ENCODE peak calls at places on chromosomes 4 and X, in seven cellular contexts. One of them, this sample, is unnamed.

GRCh38 chrX:30935985-30936384 is 46.9 kb upstream of the TAB3 start:
- DNase-seq in colonic mucosa: peak; percentile 31
- DNase-seq in HepG2: peak; percentile 45
- DNase-seq in K562: peak; percentile 51
- DNase-seq in IMR-90: peak; percentile 3
- DNase-seq in fibroblast of lung: peak; percentile 4
- DNase-seq in neural progenitor cell: peak; percentile 24
- DNase-seq in this sample: no peak

GRCh38 chr4:153623491-153623890 is 60.6 kb upstream of the TLR2 start:
- DNase-seq in colonic mucosa: no peak
- DNase-seq in HepG2: no peak
- DNase-seq in K562: no peak
- DNase-seq in IMR-90: no peak
- DNase-seq in fibroblast of lung: no peak
- DNase-seq in neural progenitor cell: no peak
- DNase-seq in this sample: no peak

GRCh38 chrX:144801786-144802185 is 445.5 kb upstream of the SPANXN1 start:
- DNase-seq in colonic mucosa: no peak
- DNase-seq in HepG2: no peak
- DNase-seq in K562: no peak
- DNase-seq in IMR-90: no peak
- DNase-seq in fibroblast of lung: no peak
- DNase-seq in neural progenitor cell: no peak
- DNase-seq in this sample: no peak

GRCh38 chrX:13515181-13515930 is 54.0 kb upstream of the EGFL6 start:
- DNase-seq in colonic mucosa: no peak
- DNase-seq in HepG2: no peak
- DNase-seq in K562: no peak
- DNase-seq in IMR-90: no peak
- DNase-seq in fibroblast of lung: no peak
- DNase-seq in neural progenitor cell: no peak
- DNase-seq in this sample: no peak

GRCh38 chrX:9291666-9292065 is 173.2 kb upstream of the TBL1X start:
- DNase-seq in colonic mucosa: no peak
- DNase-seq in HepG2: no peak
- DNase-seq in K562: no peak
- DNase-seq in IMR-90: no peak
- DNase-seq in fibroblast of lung: no peak
- DNase-seq in neural progenitor cell: peak; percentile 77
- DNase-seq in this sample: no peak

GRCh38 chrX:51759055-51759454 is 15.8 kb downstream of the GSPT2 start:
- DNase-seq in colonic mucosa: no peak
- DNase-seq in HepG2: no peak
- DNase-seq in K562: no peak
- DNase-seq in IMR-90: no peak
- DNase-seq in fibroblast of lung: no peak
- DNase-seq in neural progenitor cell: no peak
- DNase-seq in this sample: no peak

GRCh38 chr4:16294455-16294854 is 68.2 kb upstream of the TAPT1 start:
- DNase-seq in colonic mucosa: no peak
- DNase-seq in HepG2: no peak
- DNase-seq in K562: no peak
- DNase-seq in IMR-90: peak; percentile 52
- DNase-seq in fibroblast of lung: no peak
- DNase-seq in neural progenitor cell: no peak
- DNase-seq in this sample: no peak

GRCh38 chr4:92091335-92091734 is 212.4 kb upstream of the GRID2 start:
- DNase-seq in colonic mucosa: no peak
- DNase-seq in HepG2: peak; percentile 21
- DNase-seq in K562: peak; percentile 25
- DNase-seq in IMR-90: no peak
- DNase-seq in fibroblast of lung: no peak
- DNase-seq in neural progenitor cell: peak; percentile 9
- DNase-seq in this sample: no peak

GRCh38 chr4:6768539-6768905 is 14.0 kb upstream of the KIAA0232 start:
- DNase-seq in colonic mucosa: peak; percentile 46
- DNase-seq in HepG2: no peak
- DNase-seq in K562: peak; percentile 50
- DNase-seq in IMR-90: peak; percentile 37
- DNase-seq in fibroblast of lung: peak; percentile 24
- DNase-seq in neural progenitor cell: no peak
- DNase-seq in this sample: no peak

GRCh38 chrX:23333842-23334535 is 660 bp upstream of the PTCHD1 start:
- DNase-seq in colonic mucosa: peak; percentile 23
- DNase-seq in HepG2: no peak
- DNase-seq in K562: no peak
- DNase-seq in IMR-90: no peak
- DNase-seq in fibroblast of lung: no peak
- DNase-seq in neural progenitor cell: peak; percentile 67
- DNase-seq in this sample: no peak

GRCh38 chrX:23332888-23333821 is 1.5 kb upstream of the PTCHD1 start:
- DNase-seq in colonic mucosa: no peak
- DNase-seq in HepG2: no peak
- DNase-seq in K562: no peak
- DNase-seq in IMR-90: no peak
- DNase-seq in fibroblast of lung: no peak
- DNase-seq in neural progenitor cell: peak; percentile 32
- DNase-seq in this sample: no peak

GRCh38 chrX:23332101-23332887 is 2.4 kb upstream of the PTCHD1 start:
- DNase-seq in colonic mucosa: no peak
- DNase-seq in HepG2: no peak
- DNase-seq in K562: no peak
- DNase-seq in IMR-90: no peak
- DNase-seq in fibroblast of lung: peak; percentile 0
- DNase-seq in neural progenitor cell: peak; percentile 29
- DNase-seq in this sample: no peak

GRCh38 chrX:23334536-23334870 is at the start of gene PTCHD1:
- DNase-seq in colonic mucosa: no peak
- DNase-seq in HepG2: no peak
- DNase-seq in K562: no peak
- DNase-seq in IMR-90: no peak
- DNase-seq in fibroblast of lung: no peak
- DNase-seq in neural progenitor cell: no peak
- DNase-seq in this sample: no peak

DNA sequence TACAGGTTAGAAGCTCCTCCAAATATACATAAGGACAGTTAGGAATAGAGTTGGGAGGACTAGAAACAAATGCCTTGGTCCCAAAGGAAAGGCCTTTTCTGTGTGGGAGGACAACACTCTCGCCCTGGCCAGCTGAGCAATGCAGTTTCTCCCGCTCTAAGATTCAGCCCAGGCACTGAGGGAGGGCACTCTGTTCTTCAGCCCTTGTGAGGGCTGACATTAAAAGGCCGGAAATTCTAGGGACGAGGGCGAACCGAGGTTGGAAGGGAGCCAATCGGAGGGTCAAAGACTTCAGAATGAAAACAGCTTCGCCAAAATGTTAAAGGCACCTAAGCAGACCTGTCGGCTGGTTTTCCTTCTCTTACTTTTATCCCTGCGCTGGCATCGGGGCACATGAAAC is 2.9 kb upstream of the PTCHD1 start:
- DNase-seq in colonic mucosa: no peak
- DNase-seq in HepG2: no peak
- DNase-seq in K562: no peak
- DNase-seq in IMR-90: no peak
- DNase-seq in fibroblast of lung: no peak
- DNase-seq in neural progenitor cell: peak; percentile 18
- DNase-seq in this sample: no peak
- H3K9ac ChIP-seq in colonic mucosa: no peak overlapping the region
- H3K9ac ChIP-seq in HepG2: no peak overlapping the region
- H3K9ac ChIP-seq in K562: no peak overlapping the region
- H3K9ac ChIP-seq in IMR-90: no peak overlapping the region
- H3K9ac ChIP-seq in fibroblast of lung: no peak overlapping the region
- H3K9ac ChIP-seq in neural progenitor cell: no peak overlapping the region
- H3K9ac ChIP-seq in this sample: no peak overlapping the region

DNA sequence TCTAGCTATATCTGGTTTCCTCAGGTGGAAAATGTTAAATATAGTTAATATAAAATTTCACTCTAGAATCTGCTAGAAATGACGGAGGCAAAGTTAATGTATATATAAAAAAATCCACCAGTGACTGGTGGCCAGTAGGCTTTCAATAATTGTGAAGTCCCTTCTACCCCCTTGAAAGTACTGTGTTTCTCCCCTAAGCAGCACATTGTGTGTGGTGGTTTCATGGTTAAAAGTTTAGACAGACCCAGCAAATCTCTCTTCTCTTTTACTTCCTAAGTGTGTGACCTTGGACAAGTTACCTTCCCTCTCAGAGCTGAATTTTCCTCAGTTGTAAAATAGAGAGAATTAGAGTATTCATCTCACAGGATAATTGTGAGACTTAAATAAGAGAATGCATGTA is 600 bp upstream of the HEPH start:
- DNase-seq in colonic mucosa: no peak
- DNase-seq in HepG2: no peak
- DNase-seq in K562: no peak
- DNase-seq in IMR-90: no peak
- DNase-seq in fibroblast of lung: no peak
- DNase-seq in neural progenitor cell: no peak
- DNase-seq in this sample: no peak
- H3K9ac ChIP-seq in colonic mucosa: no peak overlapping the region
- H3K9ac ChIP-seq in HepG2: no peak overlapping the region
- H3K9ac ChIP-seq in K562: peak overlapping the region; percentile 78
- H3K9ac ChIP-seq in IMR-90: no peak overlapping the region
- H3K9ac ChIP-seq in fibroblast of lung: no peak overlapping the region
- H3K9ac ChIP-seq in neural progenitor cell: no peak overlapping the region
- H3K9ac ChIP-seq in this sample: no peak overlapping the region

GRCh38 chrX:150575415-150575814 is 7.0 kb downstream of the MTM1 start:
- DNase-seq in colonic mucosa: peak; percentile 70
- DNase-seq in HepG2: no peak
- DNase-seq in K562: no peak
- DNase-seq in IMR-90: peak; percentile 33
- DNase-seq in fibroblast of lung: peak; percentile 12
- DNase-seq in neural progenitor cell: no peak
- DNase-seq in this sample: no peak

GRCh38 chrX:150572206-150572605 is 3.8 kb downstream of the MTM1 start:
- DNase-seq in colonic mucosa: peak; percentile 29
- DNase-seq in HepG2: no peak
- DNase-seq in K562: no peak
- DNase-seq in IMR-90: no peak
- DNase-seq in fibroblast of lung: no peak
- DNase-seq in neural progenitor cell: no peak
- DNase-seq in this sample: no peak

GRCh38 chrX:150573702-150574101 is 5.3 kb downstream of the MTM1 start:
- DNase-seq in colonic mucosa: peak; percentile 76
- DNase-seq in HepG2: no peak
- DNase-seq in K562: no peak
- DNase-seq in IMR-90: no peak
- DNase-seq in fibroblast of lung: no peak
- DNase-seq in neural progenitor cell: no peak
- DNase-seq in this sample: no peak

GRCh38 chrX:150577174-150577573 is 8.8 kb downstream of the MTM1 start:
- DNase-seq in colonic mucosa: peak; percentile 51
- DNase-seq in HepG2: peak; percentile 54
- DNase-seq in K562: no peak
- DNase-seq in IMR-90: no peak
- DNase-seq in fibroblast of lung: no peak
- DNase-seq in neural progenitor cell: no peak
- DNase-seq in this sample: no peak

DNA sequence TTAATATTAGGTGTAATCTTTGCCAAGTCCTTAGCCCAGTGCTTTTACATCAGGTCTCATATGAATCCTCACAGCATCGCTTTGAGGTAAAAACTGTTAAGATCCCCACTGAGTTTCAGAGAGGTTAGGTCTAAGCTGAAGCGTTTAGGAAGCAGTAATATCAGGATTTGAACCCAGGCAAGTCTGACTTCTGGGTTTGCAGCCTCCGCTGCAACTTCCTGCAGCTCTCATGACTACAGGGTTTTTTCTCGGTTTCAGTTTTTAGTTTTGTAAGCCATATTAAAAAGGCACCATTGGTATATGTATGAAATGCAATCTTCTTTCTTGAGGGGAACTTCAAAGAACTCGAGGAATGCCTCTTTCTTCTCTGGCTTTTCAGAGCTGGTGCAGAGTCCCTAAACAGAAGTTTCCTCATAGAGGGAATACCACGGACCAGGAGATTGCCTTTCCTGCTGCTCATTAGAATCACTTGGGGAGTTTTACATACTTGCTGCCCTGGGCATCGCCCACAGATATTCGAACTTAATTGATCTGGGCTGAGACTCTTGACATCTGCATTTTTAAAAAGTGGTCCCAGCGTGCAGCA is 6.5 kb downstream of the MTM1 start:
- DNase-seq in colonic mucosa: no peak
- DNase-seq in HepG2: no peak
- DNase-seq in K562: no peak
- DNase-seq in IMR-90: no peak
- DNase-seq in fibroblast of lung: no peak
- DNase-seq in neural progenitor cell: peak; percentile 21
- DNase-seq in this sample: no peak
- H3K9ac ChIP-seq in colonic mucosa: no peak overlapping the region
- H3K9ac ChIP-seq in HepG2: peak overlapping the region; percentile 22
- H3K9ac ChIP-seq in K562: no peak overlapping the region
- H3K9ac ChIP-seq in IMR-90: no peak overlapping the region
- H3K9ac ChIP-seq in fibroblast of lung: no peak overlapping the region
- H3K9ac ChIP-seq in neural progenitor cell: no peak overlapping the region
- H3K9ac ChIP-seq in this sample: no peak overlapping the region

DNA sequence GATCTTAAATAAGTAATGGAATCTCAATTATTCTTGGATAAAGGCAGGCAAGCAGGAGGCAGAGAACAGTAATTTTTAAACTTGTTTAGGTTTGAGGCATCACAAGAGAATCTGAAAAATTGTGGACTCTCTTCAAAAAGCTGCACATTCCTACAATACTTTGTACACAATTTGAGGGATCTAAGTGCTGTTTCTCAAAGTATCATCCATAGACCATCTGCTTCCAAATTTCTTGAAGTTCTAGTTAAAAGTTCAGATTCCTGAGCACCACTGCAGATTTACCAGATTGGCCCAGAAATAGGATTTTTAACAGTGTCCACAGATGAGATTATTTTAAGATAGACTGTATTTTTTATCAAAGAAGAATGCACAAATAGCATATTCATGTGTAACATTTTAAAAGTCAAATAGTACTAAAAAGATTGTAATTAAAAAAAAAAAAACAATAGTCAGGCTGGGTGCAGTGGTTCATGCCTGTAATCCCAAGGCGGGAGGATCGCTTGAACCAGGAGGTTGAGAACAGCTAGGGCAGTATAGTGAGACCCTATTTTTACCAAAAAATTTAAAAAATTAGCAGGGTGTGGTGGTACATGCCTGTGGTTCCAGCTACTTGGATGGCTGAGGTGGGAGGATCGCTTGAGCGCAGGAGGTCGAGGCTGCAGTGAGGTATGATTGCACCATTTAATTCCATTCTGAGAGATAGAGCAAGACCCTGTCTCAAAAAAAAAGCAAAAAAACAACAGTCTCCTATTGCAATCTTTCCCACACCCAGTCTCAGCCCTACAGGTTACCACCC is 14.2 kb upstream of the FNIP2 start:
- DNase-seq in colonic mucosa: no peak
- DNase-seq in HepG2: no peak
- DNase-seq in K562: no peak
- DNase-seq in IMR-90: peak; percentile 70
- DNase-seq in fibroblast of lung: no peak
- DNase-seq in neural progenitor cell: no peak
- DNase-seq in this sample: no peak
- H3K9ac ChIP-seq in colonic mucosa: no peak overlapping the region
- H3K9ac ChIP-seq in HepG2: no peak overlapping the region
- H3K9ac ChIP-seq in K562: no peak overlapping the region
- H3K9ac ChIP-seq in IMR-90: no peak overlapping the region
- H3K9ac ChIP-seq in fibroblast of lung: no peak overlapping the region
- H3K9ac ChIP-seq in neural progenitor cell: no peak overlapping the region
- H3K9ac ChIP-seq in this sample: no peak overlapping the region

This sample was measured in DND-41.